ENCODE peak calls at places on chromosomes 7 and 10, in seven cellular contexts. E is uterus; N is KBM-7; L is GM03348; U is T47D; Q is nucleus accumbens; O is activated CD8-positive, alpha-beta T cell treated with anti-CD3 and anti-CD28 coated beads for 36 hours. C is an unnamed sample.

GRCh38 chr10:61475449-61475873 is 22.3 kb upstream of the TMEM26 start:
- DNase-seq in E (no peak), N (no peak), L (peak; percentile 61), U (no peak), Q (no peak), O (no peak), C (no peak)

GRCh38 chr7:51224811-51225581 is 91.6 kb downstream of the COBL start:
- DNase-seq in E (no peak), N (no peak), L (no peak), U (peak; percentile 62), Q (no peak), O (no peak), C (no peak)

GRCh38 chr7:151244156-151244870 is 4.2 kb downstream of the SMARCD3 start:
- DNase-seq in E (no peak), N (peak; percentile 74), L (peak; percentile 81), U (peak; percentile 38), Q (no peak), O (peak; percentile 84), C (peak; percentile 58)

GRCh38 chr7:148835854-148836253 is 48.2 kb downstream of the EZH2 start:
- DNase-seq in E (no peak), N (no peak), L (no peak), U (no peak), Q (no peak), O (no peak), C (no peak)

GRCh38 chr7:100219271-100219737 is 445 bp upstream of the PVRIG start:
- DNase-seq in E (no peak), N (no peak), L (no peak), U (no peak), Q (no peak), O (peak; percentile 59), C (no peak)

GRCh38 chr7:11831383-11831726 is 643 bp downstream of the THSD7A start:
- DNase-seq in E (no peak), N (no peak), L (no peak), U (peak; percentile 22), Q (no peak), O (no peak), C (peak; percentile 15)

GRCh38 chr10:59508296-59508695 is 145.9 kb upstream of the FAM13C start:
- DNase-seq in E (no peak), N (no peak), L (no peak), U (no peak), Q (no peak), O (no peak), C (no peak)

GRCh38 chr10:122162566-122163181 is 108.4 kb upstream of the BTBD16 start:
- DNase-seq in E (no peak), N (no peak), L (no peak), U (no peak), Q (no peak), O (no peak), C (no peak)

GRCh38 chr10:86851329-86852207 is 95.1 kb downstream of the BMPR1A start:
- DNase-seq in E (peak; percentile 46), N (no peak), L (peak; percentile 62), U (no peak), Q (peak; percentile 4), O (no peak), C (no peak)

GRCh38 chr7:80748302-80749042 is 110.0 kb downstream of the CD36 start:
- DNase-seq in E (no peak), N (no peak), L (no peak), U (no peak), Q (no peak), O (no peak), C (no peak)

GRCh38 chr10:113438660-113439059 is 114.2 kb upstream of the HABP2 start:
- DNase-seq in E (no peak), N (no peak), L (peak; percentile 68), U (no peak), Q (no peak), O (no peak), C (no peak)

GRCh38 chr10:5413012-5413938 is 918 bp downstream of the NET1 start:
- DNase-seq in E (no peak), N (peak; percentile 51), L (peak; percentile 52), U (peak; percentile 66), Q (no peak), O (no peak), C (peak; percentile 69)

GRCh38 chr10:2214035-2214434 is 476.7 kb upstream of the ADARB2 start:
- DNase-seq in E (no peak), N (no peak), L (no peak), U (no peak), Q (no peak), O (no peak), C (no peak)

GRCh38 chr7:131108212-131108980 is 219.3 kb upstream of the MKLN1 start:
- DNase-seq in E (no peak), N (no peak), L (peak; percentile 15), U (no peak), Q (no peak), O (peak; percentile 30), C (no peak)

GRCh38 chr7:101108961-101109360 is 17.9 kb upstream of the SERPINE1 start:
- DNase-seq in E (no peak), N (no peak), L (no peak), U (no peak), Q (no peak), O (no peak), C (no peak)

GRCh38 chr7:141268614-141269013 is 194.8 kb downstream of the TMEM178B start:
- DNase-seq in E (no peak), N (no peak), L (no peak), U (no peak), Q (no peak), O (no peak), C (no peak)

GRCh38 chr10:61937631-61938284 is 36.3 kb downstream of the ARID5B start:
- DNase-seq in E (no peak), N (no peak), L (peak; percentile 42), U (peak; percentile 49), Q (no peak), O (no peak), C (no peak)

GRCh38 chr10:80477813-80478212 is 23.7 kb downstream of the TSPAN14 start:
- DNase-seq in E (no peak), N (no peak), L (no peak), U (no peak), Q (no peak), O (no peak), C (no peak)

GRCh38 chr10:11757452-11757819 is 15.3 kb downstream of the ECHDC3 start:
- DNase-seq in E (peak; percentile 78), N (peak; percentile 14), L (peak; percentile 52), U (no peak), Q (no peak), O (no peak), C (no peak)

GRCh38 chr10:59063491-59063890 is 113.0 kb upstream of the PHYHIPL start:
- DNase-seq in E (no peak), N (no peak), L (no peak), U (peak; percentile 33), Q (no peak), O (no peak), C (no peak)

GRCh38 chr7:106021211-106022067 is 58.4 kb downstream of the CDHR3 start:
- DNase-seq in E (no peak), N (no peak), L (no peak), U (no peak), Q (no peak), O (no peak), C (no peak)

GRCh38 chr7:192035-192649 is at the start of gene FAM20C:
- DNase-seq in E (peak; percentile 84), N (peak; percentile 58), L (peak; percentile 98), U (peak; percentile 93), Q (peak; percentile 85), O (peak; percentile 41), C (peak; percentile 11)

GRCh38 chr7:103990991-103991390 is 1.5 kb upstream of the RELN start:
- DNase-seq in E (no peak), N (no peak), L (peak; percentile 6), U (no peak), Q (no peak), O (no peak), C (no peak)

GRCh38 chr7:20598479-20599419 is 16.7 kb upstream of the ABCB5 start:
- DNase-seq in E (no peak), N (peak; percentile 66), L (peak; percentile 66), U (peak; percentile 81), Q (no peak), O (no peak), C (peak; percentile 42)

GRCh38 chr10:21292763-21293517 is 232.5 kb downstream of the SKIDA1 start:
- DNase-seq in E (peak; percentile 67), N (no peak), L (peak; percentile 82), U (peak; percentile 86), Q (no peak), O (no peak), C (no peak)

GRCh38 chr10:68424454-68425014 is 17.5 kb upstream of the RUFY2 start:
- DNase-seq in E (no peak), N (no peak), L (no peak), U (no peak), Q (no peak), O (no peak), C (no peak)